ENCODE peak calls at places on chromosomes 1 and 21, in eight cellular contexts. L is fibroblast of lung, Q is cardiac muscle cell, H is IMR-90, W is esophagus muscularis mucosa, F is Panc1, T is PC-9, K is colonic mucosa. G is an unnamed sample.

GRCh38 chr1:11787251-11787803 is 18.4 kb downstream of the MTHFR start:
- DNase-seq in W (no peak), H (peak; percentile 34), L (peak; percentile 62), Q (peak; percentile 78), K (peak; percentile 71), F (no peak), T (peak; percentile 74), G (no peak)

GRCh38 chr1:183195146-183195571 is 9.1 kb downstream of the LAMC2 start:
- DNase-seq in F (no peak), H (peak; percentile 60), W (no peak), T (peak; percentile 34), Q (no peak), L (peak; percentile 51), K (peak; percentile 33), G (no peak)

GRCh38 chr1:108190001-108190634 is 10.0 kb downstream of the SLC25A24 start:
- DNase-seq in F (no peak), T (no peak), W (no peak), K (no peak), L (peak; percentile 23), Q (no peak), H (no peak), G (no peak)

GRCh38 chr1:51728611-51729155 is 111.8 kb downstream of the OSBPL9 start:
- DNase-seq in L (peak; percentile 3), Q (no peak), T (no peak), K (no peak), H (peak; percentile 10), W (no peak), F (no peak), G (no peak)

GRCh38 chr1:155177918-155178281 is 4.3 kb downstream of the TRIM46 start:
- DNase-seq in F (no peak), K (peak; percentile 17), H (no peak), L (no peak), W (no peak), Q (no peak), T (no peak), G (no peak)

GRCh38 chr1:38173848-38174247 is 127.3 kb upstream of the POU3F1 start:
- DNase-seq in T (no peak), Q (no peak), F (no peak), H (no peak), L (no peak), K (no peak), W (no peak), G (no peak)

GRCh38 chr1:67760030-67760821 is 73.0 kb downstream of the GNG12 start:
- DNase-seq in T (peak; percentile 63), Q (peak; percentile 76), W (no peak), K (peak; percentile 85), F (peak; percentile 68), L (peak; percentile 89), H (peak; percentile 86), G (no peak)

GRCh38 chr1:46471885-46472502 is 17.6 kb upstream of the DMBX1 start:
- DNase-seq in L (no peak), T (no peak), W (no peak), Q (no peak), F (no peak), K (no peak), H (no peak), G (no peak)

GRCh38 chr1:232726048-232726779 is 79.0 kb upstream of the MAP10 start:
- DNase-seq in H (peak; percentile 31), K (no peak), W (no peak), T (no peak), Q (no peak), L (peak; percentile 92), F (no peak), G (no peak)

GRCh38 chr1:26122988-26123973 is 11.7 kb downstream of the PDIK1L start:
- DNase-seq in L (peak; percentile 51), W (no peak), K (no peak), Q (no peak), H (peak; percentile 73), F (peak; percentile 93), T (no peak), G (no peak)

GRCh38 chr1:168801032-168801745 is 72.2 kb upstream of the DPT start:
- DNase-seq in W (no peak), F (no peak), H (no peak), Q (no peak), L (peak; percentile 15), K (no peak), T (no peak), G (no peak)

GRCh38 chr21:36835383-36835795 is 131.1 kb downstream of the HLCS start:
- DNase-seq in Q (peak; percentile 30), H (no peak), L (no peak), K (peak; percentile 86), W (no peak), F (no peak), T (no peak), G (no peak)

GRCh38 chr1:27572679-27573426 is 31.1 kb downstream of the AHDC1 start:
- DNase-seq in H (no peak), W (no peak), L (peak; percentile 39), Q (peak; percentile 54), T (no peak), K (no peak), F (no peak), G (no peak)

GRCh38 chr1:27576846-27577245 is 27.1 kb downstream of the AHDC1 start:
- DNase-seq in W (no peak), Q (no peak), H (no peak), K (no peak), L (no peak), T (no peak), F (no peak), G (no peak)

GRCh38 chr1:27575861-27576331 is 28.0 kb downstream of the AHDC1 start:
- DNase-seq in F (no peak), L (peak; percentile 55), W (peak; percentile 93), K (peak; percentile 64), T (no peak), H (no peak), Q (peak; percentile 94), G (no peak)

GRCh38 chr1:27574001-27574781 is 29.8 kb downstream of the AHDC1 start:
- DNase-seq in K (no peak), W (no peak), Q (no peak), T (no peak), H (no peak), F (no peak), L (no peak), G (no peak)

DNA sequence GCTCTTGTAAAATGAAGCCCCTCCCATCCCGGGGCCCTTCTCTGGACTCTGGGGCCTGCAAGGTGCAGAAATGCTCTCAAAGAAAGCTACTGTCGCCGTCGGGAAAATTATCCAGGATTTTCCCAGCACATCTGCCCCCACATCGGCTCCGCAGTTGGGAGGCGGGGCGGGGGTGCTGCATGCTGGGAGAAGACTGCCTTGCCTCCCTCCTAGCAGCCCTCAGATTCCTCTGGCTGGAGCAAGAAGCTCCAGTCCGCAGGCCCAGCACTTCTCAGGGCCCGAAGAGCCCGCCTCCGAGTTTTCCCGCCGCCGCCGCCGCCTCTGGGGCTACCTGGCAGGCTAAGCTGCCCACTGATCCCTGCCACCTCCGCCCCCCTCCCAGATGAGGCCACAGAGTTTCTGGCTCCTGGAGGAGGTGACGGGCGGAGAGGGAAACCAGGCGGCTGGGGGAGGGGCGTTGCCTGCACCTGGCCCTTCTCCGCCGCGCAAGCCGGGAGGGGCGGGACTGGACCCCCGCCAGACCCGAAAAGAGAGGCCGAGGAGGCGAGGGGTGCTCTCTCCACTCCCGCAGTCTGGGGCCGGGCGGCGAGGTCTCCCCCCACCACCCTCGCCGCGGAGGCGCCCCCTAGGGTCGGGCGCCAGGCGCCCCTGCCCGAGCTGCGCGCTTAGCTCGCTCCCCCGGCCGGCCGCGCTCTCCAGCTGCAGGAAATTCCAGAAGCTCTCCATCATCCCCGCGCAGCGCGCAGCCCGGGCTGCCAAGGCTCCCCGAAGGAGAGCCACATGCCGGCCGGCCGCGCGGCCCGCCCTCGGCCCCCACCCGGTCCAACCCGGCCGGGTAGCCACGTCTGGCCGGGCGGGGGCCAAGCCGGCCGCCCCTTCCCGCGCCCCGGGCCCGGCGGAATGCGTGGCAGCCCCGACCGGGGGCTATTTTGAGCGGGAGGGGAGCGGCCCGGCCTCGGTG is 28.8 kb downstream of the AHDC1 start:
- DNase-seq in H (peak; percentile 85), W (no peak), K (peak; percentile 74), T (no peak), L (peak; percentile 89), Q (peak; percentile 90), F (no peak), G (no peak)
- H3K4me1 ChIP-seq in H (peaks cover 53% of the 10 kb centered on the region), W (peaks cover 86% of the 10 kb centered on the region), K (peaks cover 12% of the 10 kb centered on the region), T (no peaks in the 10 kb centered on the region), L (peaks cover 57% of the 10 kb centered on the region), Q (peaks cover 73% of the 10 kb centered on the region), F (peaks cover 67% of the 10 kb centered on the region), G (peaks cover 91% of the 10 kb centered on the region)

DNA sequence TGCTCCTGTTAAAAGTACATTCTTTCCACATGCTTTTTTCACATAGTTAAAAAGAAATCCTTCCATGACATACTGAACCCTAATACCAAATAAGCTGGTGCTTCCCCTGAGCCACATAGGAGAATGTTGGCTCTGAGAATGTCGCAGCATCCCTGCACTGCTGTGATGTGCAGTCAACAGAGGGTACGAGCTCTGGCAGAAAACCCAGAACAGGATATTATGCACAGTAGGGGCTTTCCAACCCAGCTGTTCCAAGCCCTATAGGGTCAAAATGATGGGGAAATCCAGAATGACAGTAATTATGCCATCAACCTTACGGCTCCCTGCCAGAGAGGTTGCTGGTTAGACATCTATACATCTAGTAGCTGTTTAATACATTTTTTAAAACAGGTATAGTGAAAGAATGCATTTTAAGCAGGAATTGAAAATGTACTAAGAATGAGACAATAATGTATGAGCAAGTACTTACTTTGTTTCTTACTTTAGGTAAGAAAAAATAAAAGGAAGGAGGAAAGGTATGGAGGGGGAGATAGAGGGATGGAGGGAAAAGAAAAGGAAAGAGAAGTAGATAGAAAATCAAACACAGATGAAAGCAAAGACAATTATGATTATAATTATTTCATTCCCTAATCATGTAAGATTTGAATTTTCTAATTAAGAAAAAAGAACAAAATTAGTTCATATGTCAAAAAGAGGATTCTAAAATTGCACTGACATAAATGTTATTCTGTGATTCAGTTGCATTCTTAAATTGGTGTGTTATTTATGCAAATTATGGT is 126.0 kb downstream of the NR5A2 start:
- DNase-seq in T (no peak), H (no peak), F (no peak), L (no peak), W (no peak), Q (no peak), K (no peak), G (no peak)
- H3K4me1 ChIP-seq in T (peaks cover 18% of the 10 kb centered on the region), H (peaks cover 2% of the 10 kb centered on the region), F (peaks cover 9% of the 10 kb centered on the region), L (no peaks in the 10 kb centered on the region), W (no peaks in the 10 kb centered on the region), Q (no peaks in the 10 kb centered on the region), K (no peaks in the 10 kb centered on the region), G (no peaks in the 10 kb centered on the region)

DNA sequence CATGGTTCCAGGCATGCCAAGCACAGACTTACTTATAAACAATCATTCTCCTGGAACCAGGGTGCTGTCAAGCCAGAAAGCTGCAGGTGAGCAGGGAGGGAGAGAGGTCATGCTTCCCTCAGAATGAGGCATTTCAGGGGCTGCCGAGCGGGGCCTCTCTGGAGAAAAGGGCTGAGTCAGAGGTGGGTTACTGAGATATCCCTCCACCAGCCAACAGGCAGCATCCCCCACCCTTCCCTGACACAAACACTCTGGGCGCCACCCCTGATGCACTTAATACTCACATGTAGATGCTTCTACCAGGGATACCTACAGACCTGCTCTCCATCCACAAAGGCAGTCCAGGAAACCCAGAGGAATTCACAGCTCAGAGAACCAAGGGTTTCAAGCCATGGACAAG is 13.1 kb downstream of the STK40 start:
- DNase-seq in F (no peak), H (no peak), K (no peak), W (no peak), T (no peak), Q (no peak), L (peak; percentile 34), G (no peak)
- H3K4me1 ChIP-seq in F (peaks cover 73% of the 10 kb centered on the region), H (peaks cover 25% of the 10 kb centered on the region), K (peaks cover 39% of the 10 kb centered on the region), W (peaks cover 74% of the 10 kb centered on the region), T (peaks cover 49% of the 10 kb centered on the region), Q (peaks cover 22% of the 10 kb centered on the region), L (peaks cover 34% of the 10 kb centered on the region), G (peaks cover 69% of the 10 kb centered on the region)

DNA sequence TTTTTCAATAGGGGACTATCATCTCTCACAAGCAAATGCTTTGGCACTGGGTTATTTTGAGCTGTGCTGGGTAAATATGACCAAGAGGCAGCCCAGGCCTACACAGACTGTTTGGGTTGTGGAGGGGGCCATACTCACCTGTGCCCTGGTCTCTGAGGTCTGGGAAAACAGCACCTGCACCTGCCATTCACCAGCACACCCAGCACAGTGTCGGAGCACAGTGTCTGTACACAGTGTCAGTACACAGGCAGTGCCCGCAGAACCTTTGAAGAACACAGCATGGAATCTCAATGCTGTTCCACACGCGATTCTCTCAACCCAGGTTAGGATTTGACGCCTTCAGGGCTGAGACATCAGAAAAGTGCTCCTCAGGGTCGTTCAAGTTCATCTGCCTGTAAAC is 35.0 kb upstream of the FAM89A start:
- DNase-seq in F (no peak), T (no peak), L (no peak), W (no peak), Q (no peak), H (no peak), K (no peak), G (no peak)
- H3K4me1 ChIP-seq in F (no peaks in the 10 kb centered on the region), T (no peaks in the 10 kb centered on the region), L (no peaks in the 10 kb centered on the region), W (no peaks in the 10 kb centered on the region), Q (no peaks in the 10 kb centered on the region), H (no peaks in the 10 kb centered on the region), K (no peaks in the 10 kb centered on the region), G (no peaks in the 10 kb centered on the region)